ENCODE peak calls at places on chromosomes 7 and 10, in ten cellular contexts. One of them, this sample, is unnamed.

GRCh38 chr7:134367956-134368749 is 51.4 kb upstream of the SLC35B4 start:
- DNase-seq in NCI-H748 treated with DMSO at 0.1 percent for 48 hours: no peak
- DNase-seq in germinal center: no peak
- DNase-seq in pulmonary artery endothelial cell: no peak
- DNase-seq in NK-92 treated with Interleukin-12 subunit alpha and Interleukin-12 subunit beta, amount 100 ng/mL, for 24 hours: no peak
- DNase-seq in endothelial cell of umbilical vein: no peak
- DNase-seq in GM10248: no peak
- DNase-seq in non-pigmented ciliary epithelial cell: no peak
- DNase-seq in CD8-positive, alpha-beta memory T cell: no peak
- DNase-seq in neural crest cell: no peak
- DNase-seq in this sample: no peak

GRCh38 chr10:17512341-17513001 is 58.1 kb upstream of the ST8SIA6 start:
- DNase-seq in neural crest cell: no peak
- DNase-seq in NK-92 treated with Interleukin-12 subunit alpha and Interleukin-12 subunit beta, amount 100 ng/mL, for 24 hours: no peak
- DNase-seq in endothelial cell of umbilical vein: peak; percentile 99
- DNase-seq in NCI-H748 treated with DMSO at 0.1 percent for 48 hours: no peak
- DNase-seq in GM10248: no peak
- DNase-seq in CD8-positive, alpha-beta memory T cell: no peak
- DNase-seq in pulmonary artery endothelial cell: peak; percentile 98
- DNase-seq in non-pigmented ciliary epithelial cell: peak; percentile 97
- DNase-seq in germinal center: no peak
- DNase-seq in this sample: peak; percentile 40

GRCh38 chr10:33073641-33074410 is 115.8 kb upstream of the ITGB1 start:
- DNase-seq in germinal center: no peak
- DNase-seq in GM10248: no peak
- DNase-seq in pulmonary artery endothelial cell: no peak
- DNase-seq in NCI-H748 treated with DMSO at 0.1 percent for 48 hours: no peak
- DNase-seq in neural crest cell: no peak
- DNase-seq in CD8-positive, alpha-beta memory T cell: no peak
- DNase-seq in endothelial cell of umbilical vein: no peak
- DNase-seq in NK-92 treated with Interleukin-12 subunit alpha and Interleukin-12 subunit beta, amount 100 ng/mL, for 24 hours: no peak
- DNase-seq in non-pigmented ciliary epithelial cell: no peak
- DNase-seq in this sample: no peak

GRCh38 chr10:73908853-73909611 is 1.9 kb upstream of the PLAU start:
- DNase-seq in pulmonary artery endothelial cell: peak; percentile 87
- DNase-seq in endothelial cell of umbilical vein: peak; percentile 94
- DNase-seq in NCI-H748 treated with DMSO at 0.1 percent for 48 hours: no peak
- DNase-seq in GM10248: peak; percentile 69
- DNase-seq in CD8-positive, alpha-beta memory T cell: peak; percentile 27
- DNase-seq in germinal center: no peak
- DNase-seq in non-pigmented ciliary epithelial cell: peak; percentile 93
- DNase-seq in neural crest cell: no peak
- DNase-seq in NK-92 treated with Interleukin-12 subunit alpha and Interleukin-12 subunit beta, amount 100 ng/mL, for 24 hours: peak; percentile 73
- DNase-seq in this sample: peak; percentile 85

GRCh38 chr10:15197276-15197675 is 28.8 kb upstream of the NMT2 start:
- DNase-seq in GM10248: no peak
- DNase-seq in germinal center: no peak
- DNase-seq in pulmonary artery endothelial cell: no peak
- DNase-seq in CD8-positive, alpha-beta memory T cell: no peak
- DNase-seq in NK-92 treated with Interleukin-12 subunit alpha and Interleukin-12 subunit beta, amount 100 ng/mL, for 24 hours: no peak
- DNase-seq in non-pigmented ciliary epithelial cell: peak; percentile 30
- DNase-seq in endothelial cell of umbilical vein: peak; percentile 83
- DNase-seq in NCI-H748 treated with DMSO at 0.1 percent for 48 hours: no peak
- DNase-seq in neural crest cell: no peak
- DNase-seq in this sample: peak; percentile 31

GRCh38 chr10:45673074-45673628 is 579 bp upstream of the ZFAND4 start:
- DNase-seq in neural crest cell: no peak
- DNase-seq in GM10248: no peak
- DNase-seq in NCI-H748 treated with DMSO at 0.1 percent for 48 hours: no peak
- DNase-seq in germinal center: no peak
- DNase-seq in pulmonary artery endothelial cell: no peak
- DNase-seq in endothelial cell of umbilical vein: peak; percentile 9
- DNase-seq in CD8-positive, alpha-beta memory T cell: no peak
- DNase-seq in NK-92 treated with Interleukin-12 subunit alpha and Interleukin-12 subunit beta, amount 100 ng/mL, for 24 hours: no peak
- DNase-seq in non-pigmented ciliary epithelial cell: no peak
- DNase-seq in this sample: no peak

GRCh38 chr10:124301736-124302135 is 117.0 kb downstream of the OAT start:
- DNase-seq in neural crest cell: no peak
- DNase-seq in GM10248: no peak
- DNase-seq in CD8-positive, alpha-beta memory T cell: no peak
- DNase-seq in NCI-H748 treated with DMSO at 0.1 percent for 48 hours: no peak
- DNase-seq in endothelial cell of umbilical vein: no peak
- DNase-seq in NK-92 treated with Interleukin-12 subunit alpha and Interleukin-12 subunit beta, amount 100 ng/mL, for 24 hours: no peak
- DNase-seq in non-pigmented ciliary epithelial cell: no peak
- DNase-seq in germinal center: no peak
- DNase-seq in pulmonary artery endothelial cell: no peak
- DNase-seq in this sample: no peak

GRCh38 chr10:85919358-85920022 is 447.1 kb downstream of the GRID1 start:
- DNase-seq in endothelial cell of umbilical vein: no peak
- DNase-seq in germinal center: no peak
- DNase-seq in NCI-H748 treated with DMSO at 0.1 percent for 48 hours: peak; percentile 15
- DNase-seq in neural crest cell: no peak
- DNase-seq in non-pigmented ciliary epithelial cell: no peak
- DNase-seq in pulmonary artery endothelial cell: no peak
- DNase-seq in NK-92 treated with Interleukin-12 subunit alpha and Interleukin-12 subunit beta, amount 100 ng/mL, for 24 hours: no peak
- DNase-seq in GM10248: no peak
- DNase-seq in CD8-positive, alpha-beta memory T cell: no peak
- DNase-seq in this sample: no peak

GRCh38 chr10:89373916-89374711 is 3.7 kb upstream of the IFIT1B start:
- DNase-seq in germinal center: no peak
- DNase-seq in endothelial cell of umbilical vein: peak; percentile 99
- DNase-seq in NK-92 treated with Interleukin-12 subunit alpha and Interleukin-12 subunit beta, amount 100 ng/mL, for 24 hours: no peak
- DNase-seq in CD8-positive, alpha-beta memory T cell: no peak
- DNase-seq in neural crest cell: no peak
- DNase-seq in non-pigmented ciliary epithelial cell: peak; percentile 70
- DNase-seq in GM10248: no peak
- DNase-seq in NCI-H748 treated with DMSO at 0.1 percent for 48 hours: no peak
- DNase-seq in pulmonary artery endothelial cell: peak; percentile 96
- DNase-seq in this sample: peak; percentile 56

GRCh38 chr10:22612316-22612715 is 102.1 kb downstream of the PIP4K2A start:
- DNase-seq in endothelial cell of umbilical vein: no peak
- DNase-seq in non-pigmented ciliary epithelial cell: no peak
- DNase-seq in germinal center: no peak
- DNase-seq in CD8-positive, alpha-beta memory T cell: no peak
- DNase-seq in pulmonary artery endothelial cell: no peak
- DNase-seq in NK-92 treated with Interleukin-12 subunit alpha and Interleukin-12 subunit beta, amount 100 ng/mL, for 24 hours: no peak
- DNase-seq in neural crest cell: no peak
- DNase-seq in NCI-H748 treated with DMSO at 0.1 percent for 48 hours: no peak
- DNase-seq in GM10248: no peak
- DNase-seq in this sample: no peak

GRCh38 chr10:105742184-105742583 is 1101.1 kb downstream of the SORCS3 start:
- DNase-seq in pulmonary artery endothelial cell: no peak
- DNase-seq in germinal center: no peak
- DNase-seq in CD8-positive, alpha-beta memory T cell: no peak
- DNase-seq in NK-92 treated with Interleukin-12 subunit alpha and Interleukin-12 subunit beta, amount 100 ng/mL, for 24 hours: no peak
- DNase-seq in NCI-H748 treated with DMSO at 0.1 percent for 48 hours: no peak
- DNase-seq in neural crest cell: no peak
- DNase-seq in non-pigmented ciliary epithelial cell: no peak
- DNase-seq in endothelial cell of umbilical vein: no peak
- DNase-seq in GM10248: no peak
- DNase-seq in this sample: no peak

GRCh38 chr7:10483671-10484070 is 490.0 kb upstream of the PHF14 start:
- DNase-seq in NCI-H748 treated with DMSO at 0.1 percent for 48 hours: no peak
- DNase-seq in endothelial cell of umbilical vein: no peak
- DNase-seq in CD8-positive, alpha-beta memory T cell: no peak
- DNase-seq in pulmonary artery endothelial cell: no peak
- DNase-seq in NK-92 treated with Interleukin-12 subunit alpha and Interleukin-12 subunit beta, amount 100 ng/mL, for 24 hours: no peak
- DNase-seq in neural crest cell: no peak
- DNase-seq in non-pigmented ciliary epithelial cell: no peak
- DNase-seq in GM10248: no peak
- DNase-seq in germinal center: no peak
- DNase-seq in this sample: no peak

GRCh38 chr10:29635711-29636144 is 957 bp upstream of the SVIL start:
- DNase-seq in NCI-H748 treated with DMSO at 0.1 percent for 48 hours: no peak
- DNase-seq in CD8-positive, alpha-beta memory T cell: no peak
- DNase-seq in non-pigmented ciliary epithelial cell: no peak
- DNase-seq in endothelial cell of umbilical vein: peak; percentile 57
- DNase-seq in germinal center: no peak
- DNase-seq in pulmonary artery endothelial cell: no peak
- DNase-seq in neural crest cell: no peak
- DNase-seq in GM10248: no peak
- DNase-seq in NK-92 treated with Interleukin-12 subunit alpha and Interleukin-12 subunit beta, amount 100 ng/mL, for 24 hours: no peak
- DNase-seq in this sample: no peak

GRCh38 chr7:98051118-98051744 is 55.4 kb upstream of the LMTK2 start:
- DNase-seq in neural crest cell: no peak
- DNase-seq in endothelial cell of umbilical vein: no peak
- DNase-seq in germinal center: peak; percentile 50
- DNase-seq in CD8-positive, alpha-beta memory T cell: peak; percentile 1
- DNase-seq in non-pigmented ciliary epithelial cell: no peak
- DNase-seq in NCI-H748 treated with DMSO at 0.1 percent for 48 hours: peak; percentile 87
- DNase-seq in pulmonary artery endothelial cell: no peak
- DNase-seq in GM10248: no peak
- DNase-seq in NK-92 treated with Interleukin-12 subunit alpha and Interleukin-12 subunit beta, amount 100 ng/mL, for 24 hours: no peak
- DNase-seq in this sample: no peak

GRCh38 chr7:44281811-44282600 is 43.4 kb downstream of the CAMK2B start:
- DNase-seq in germinal center: no peak
- DNase-seq in endothelial cell of umbilical vein: no peak
- DNase-seq in non-pigmented ciliary epithelial cell: no peak
- DNase-seq in neural crest cell: no peak
- DNase-seq in GM10248: no peak
- DNase-seq in pulmonary artery endothelial cell: no peak
- DNase-seq in NK-92 treated with Interleukin-12 subunit alpha and Interleukin-12 subunit beta, amount 100 ng/mL, for 24 hours: no peak
- DNase-seq in CD8-positive, alpha-beta memory T cell: no peak
- DNase-seq in NCI-H748 treated with DMSO at 0.1 percent for 48 hours: no peak
- DNase-seq in this sample: no peak

GRCh38 chr10:122931088-122931958 is 20.9 kb downstream of the FAM24A start:
- DNase-seq in NK-92 treated with Interleukin-12 subunit alpha and Interleukin-12 subunit beta, amount 100 ng/mL, for 24 hours: no peak
- DNase-seq in GM10248: no peak
- DNase-seq in non-pigmented ciliary epithelial cell: peak; percentile 19
- DNase-seq in endothelial cell of umbilical vein: no peak
- DNase-seq in pulmonary artery endothelial cell: no peak
- DNase-seq in germinal center: no peak
- DNase-seq in NCI-H748 treated with DMSO at 0.1 percent for 48 hours: no peak
- DNase-seq in CD8-positive, alpha-beta memory T cell: no peak
- DNase-seq in neural crest cell: no peak
- DNase-seq in this sample: no peak

GRCh38 chr7:78134256-78134655 is 335.7 kb downstream of the PHTF2 start:
- DNase-seq in endothelial cell of umbilical vein: peak; percentile 24
- DNase-seq in germinal center: peak; percentile 12
- DNase-seq in non-pigmented ciliary epithelial cell: peak; percentile 5
- DNase-seq in NCI-H748 treated with DMSO at 0.1 percent for 48 hours: peak; percentile 17
- DNase-seq in NK-92 treated with Interleukin-12 subunit alpha and Interleukin-12 subunit beta, amount 100 ng/mL, for 24 hours: no peak
- DNase-seq in GM10248: peak; percentile 39
- DNase-seq in pulmonary artery endothelial cell: no peak
- DNase-seq in neural crest cell: no peak
- DNase-seq in CD8-positive, alpha-beta memory T cell: no peak
- DNase-seq in this sample: peak; percentile 67

GRCh38 chr7:7221602-7222038 is 39.3 kb downstream of the C1GALT1 start:
- DNase-seq in NK-92 treated with Interleukin-12 subunit alpha and Interleukin-12 subunit beta, amount 100 ng/mL, for 24 hours: no peak
- DNase-seq in CD8-positive, alpha-beta memory T cell: no peak
- DNase-seq in endothelial cell of umbilical vein: peak; percentile 55
- DNase-seq in non-pigmented ciliary epithelial cell: peak; percentile 17
- DNase-seq in NCI-H748 treated with DMSO at 0.1 percent for 48 hours: no peak
- DNase-seq in neural crest cell: no peak
- DNase-seq in germinal center: no peak
- DNase-seq in pulmonary artery endothelial cell: peak; percentile 19
- DNase-seq in GM10248: no peak
- DNase-seq in this sample: peak; percentile 57

GRCh38 chr7:143285454-143285756 is 647 bp downstream of the TMEM139 start:
- DNase-seq in NK-92 treated with Interleukin-12 subunit alpha and Interleukin-12 subunit beta, amount 100 ng/mL, for 24 hours: no peak
- DNase-seq in GM10248: no peak
- DNase-seq in NCI-H748 treated with DMSO at 0.1 percent for 48 hours: no peak
- DNase-seq in pulmonary artery endothelial cell: no peak
- DNase-seq in CD8-positive, alpha-beta memory T cell: no peak
- DNase-seq in endothelial cell of umbilical vein: no peak
- DNase-seq in germinal center: no peak
- DNase-seq in non-pigmented ciliary epithelial cell: no peak
- DNase-seq in neural crest cell: no peak
- DNase-seq in this sample: no peak

GRCh38 chr10:76086571-76087260 is 655.3 kb downstream of the LRMDA start:
- DNase-seq in GM10248: peak; percentile 28
- DNase-seq in neural crest cell: no peak
- DNase-seq in pulmonary artery endothelial cell: no peak
- DNase-seq in CD8-positive, alpha-beta memory T cell: no peak
- DNase-seq in NK-92 treated with Interleukin-12 subunit alpha and Interleukin-12 subunit beta, amount 100 ng/mL, for 24 hours: no peak
- DNase-seq in endothelial cell of umbilical vein: no peak
- DNase-seq in NCI-H748 treated with DMSO at 0.1 percent for 48 hours: peak; percentile 13
- DNase-seq in germinal center: peak; percentile 12
- DNase-seq in non-pigmented ciliary epithelial cell: peak; percentile 45
- DNase-seq in this sample: peak; percentile 42

GRCh38 chr10:55400075-55400474 is 599.0 kb upstream of the PCDH15 start:
- DNase-seq in NK-92 treated with Interleukin-12 subunit alpha and Interleukin-12 subunit beta, amount 100 ng/mL, for 24 hours: no peak
- DNase-seq in CD8-positive, alpha-beta memory T cell: no peak
- DNase-seq in neural crest cell: no peak
- DNase-seq in endothelial cell of umbilical vein: peak; percentile 71
- DNase-seq in NCI-H748 treated with DMSO at 0.1 percent for 48 hours: no peak
- DNase-seq in GM10248: no peak
- DNase-seq in non-pigmented ciliary epithelial cell: peak; percentile 52
- DNase-seq in germinal center: no peak
- DNase-seq in pulmonary artery endothelial cell: no peak
- DNase-seq in this sample: no peak

GRCh38 chr10:12679636-12680035 is 321.9 kb downstream of the CCDC3 start:
- DNase-seq in NK-92 treated with Interleukin-12 subunit alpha and Interleukin-12 subunit beta, amount 100 ng/mL, for 24 hours: no peak
- DNase-seq in pulmonary artery endothelial cell: no peak
- DNase-seq in GM10248: no peak
- DNase-seq in neural crest cell: no peak
- DNase-seq in non-pigmented ciliary epithelial cell: no peak
- DNase-seq in germinal center: no peak
- DNase-seq in NCI-H748 treated with DMSO at 0.1 percent for 48 hours: no peak
- DNase-seq in endothelial cell of umbilical vein: no peak
- DNase-seq in CD8-positive, alpha-beta memory T cell: no peak
- DNase-seq in this sample: no peak

GRCh38 chr10:30803901-30804322 is 174.4 kb upstream of the LYZL2 start:
- DNase-seq in NK-92 treated with Interleukin-12 subunit alpha and Interleukin-12 subunit beta, amount 100 ng/mL, for 24 hours: no peak
- DNase-seq in GM10248: no peak
- DNase-seq in NCI-H748 treated with DMSO at 0.1 percent for 48 hours: no peak
- DNase-seq in neural crest cell: no peak
- DNase-seq in CD8-positive, alpha-beta memory T cell: no peak
- DNase-seq in germinal center: no peak
- DNase-seq in non-pigmented ciliary epithelial cell: no peak
- DNase-seq in pulmonary artery endothelial cell: no peak
- DNase-seq in endothelial cell of umbilical vein: no peak
- DNase-seq in this sample: peak; percentile 37

GRCh38 chr7:129903935-129904334 is 48.8 kb downstream of the UBE2H start:
- DNase-seq in pulmonary artery endothelial cell: no peak
- DNase-seq in germinal center: peak; percentile 51
- DNase-seq in NK-92 treated with Interleukin-12 subunit alpha and Interleukin-12 subunit beta, amount 100 ng/mL, for 24 hours: no peak
- DNase-seq in CD8-positive, alpha-beta memory T cell: no peak
- DNase-seq in neural crest cell: no peak
- DNase-seq in NCI-H748 treated with DMSO at 0.1 percent for 48 hours: no peak
- DNase-seq in GM10248: peak; percentile 32
- DNase-seq in non-pigmented ciliary epithelial cell: no peak
- DNase-seq in endothelial cell of umbilical vein: no peak
- DNase-seq in this sample: no peak

GRCh38 chr7:150430465-150431085 is 19.9 kb upstream of the GIMAP8 start:
- DNase-seq in germinal center: no peak
- DNase-seq in NK-92 treated with Interleukin-12 subunit alpha and Interleukin-12 subunit beta, amount 100 ng/mL, for 24 hours: no peak
- DNase-seq in GM10248: no peak
- DNase-seq in pulmonary artery endothelial cell: no peak
- DNase-seq in neural crest cell: no peak
- DNase-seq in CD8-positive, alpha-beta memory T cell: no peak
- DNase-seq in non-pigmented ciliary epithelial cell: no peak
- DNase-seq in endothelial cell of umbilical vein: no peak
- DNase-seq in NCI-H748 treated with DMSO at 0.1 percent for 48 hours: no peak
- DNase-seq in this sample: no peak

GRCh38 chr7:5429857-5430611 is 6.4 kb upstream of the TNRC18 start:
- DNase-seq in GM10248: no peak
- DNase-seq in pulmonary artery endothelial cell: no peak
- DNase-seq in CD8-positive, alpha-beta memory T cell: no peak
- DNase-seq in neural crest cell: no peak
- DNase-seq in endothelial cell of umbilical vein: no peak
- DNase-seq in germinal center: no peak
- DNase-seq in NK-92 treated with Interleukin-12 subunit alpha and Interleukin-12 subunit beta, amount 100 ng/mL, for 24 hours: no peak
- DNase-seq in non-pigmented ciliary epithelial cell: no peak
- DNase-seq in NCI-H748 treated with DMSO at 0.1 percent for 48 hours: no peak
- DNase-seq in this sample: peak; percentile 53

GRCh38 chr7:96238474-96238873 is 83.4 kb downstream of the SLC25A13 start:
- DNase-seq in NCI-H748 treated with DMSO at 0.1 percent for 48 hours: no peak
- DNase-seq in germinal center: no peak
- DNase-seq in endothelial cell of umbilical vein: peak; percentile 75
- DNase-seq in neural crest cell: no peak
- DNase-seq in GM10248: no peak
- DNase-seq in CD8-positive, alpha-beta memory T cell: no peak
- DNase-seq in NK-92 treated with Interleukin-12 subunit alpha and Interleukin-12 subunit beta, amount 100 ng/mL, for 24 hours: no peak
- DNase-seq in pulmonary artery endothelial cell: peak; percentile 30
- DNase-seq in non-pigmented ciliary epithelial cell: no peak
- DNase-seq in this sample: no peak